ENCODE peak calls at places on chromosomes 2 and 18, in nine cellular contexts. One of them, this sample, is unnamed.

GRCh38 chr18:34787931-34788532 is 77.9 kb downstream of the DTNA start:
- DNase-seq in central memory CD4-positive, alpha-beta T cell: peak; percentile 5
- DNase-seq in fibroblast of the aortic adventitia: peak; percentile 82
- DNase-seq in hepatocyte: peak; percentile 80
- DNase-seq in KBM-7: peak; percentile 57
- DNase-seq in endothelial cell: peak; percentile 44
- DNase-seq in stimulated activated CD4-positive, alpha-beta T cell treated with anti-CD3 and anti-CD28 coated beads, Interleukin-1b, Interleukin-23, amount 100 ng/mL, for 4 hours: no peak
- DNase-seq in nucleus accumbens: peak; percentile 37
- DNase-seq in activated CD8-positive, alpha-beta memory T cell treated with anti-CD3 and anti-CD28 coated beads for 1 hour: no peak
- DNase-seq in this sample: peak; percentile 42

GRCh38 chr2:106789185-106789584 is 96.8 kb downstream of the ST6GAL2 start:
- DNase-seq in KBM-7: peak; percentile 35
- DNase-seq in activated CD8-positive, alpha-beta memory T cell treated with anti-CD3 and anti-CD28 coated beads for 1 hour: no peak
- DNase-seq in endothelial cell: no peak
- DNase-seq in hepatocyte: no peak
- DNase-seq in central memory CD4-positive, alpha-beta T cell: no peak
- DNase-seq in stimulated activated CD4-positive, alpha-beta T cell treated with anti-CD3 and anti-CD28 coated beads, Interleukin-1b, Interleukin-23, amount 100 ng/mL, for 4 hours: no peak
- DNase-seq in nucleus accumbens: no peak
- DNase-seq in fibroblast of the aortic adventitia: no peak
- DNase-seq in this sample: no peak

GRCh38 chr2:236209535-236209934 is 41.3 kb upstream of the GBX2 start:
- DNase-seq in fibroblast of the aortic adventitia: no peak
- DNase-seq in stimulated activated CD4-positive, alpha-beta T cell treated with anti-CD3 and anti-CD28 coated beads, Interleukin-1b, Interleukin-23, amount 100 ng/mL, for 4 hours: no peak
- DNase-seq in KBM-7: no peak
- DNase-seq in nucleus accumbens: no peak
- DNase-seq in endothelial cell: no peak
- DNase-seq in hepatocyte: no peak
- DNase-seq in activated CD8-positive, alpha-beta memory T cell treated with anti-CD3 and anti-CD28 coated beads for 1 hour: no peak
- DNase-seq in central memory CD4-positive, alpha-beta T cell: no peak
- DNase-seq in this sample: no peak

GRCh38 chr2:3728104-3729054 is 25.0 kb downstream of the DCDC2C start:
- DNase-seq in stimulated activated CD4-positive, alpha-beta T cell treated with anti-CD3 and anti-CD28 coated beads, Interleukin-1b, Interleukin-23, amount 100 ng/mL, for 4 hours: no peak
- DNase-seq in nucleus accumbens: no peak
- DNase-seq in KBM-7: peak; percentile 91
- DNase-seq in fibroblast of the aortic adventitia: peak; percentile 55
- DNase-seq in endothelial cell: peak; percentile 47
- DNase-seq in central memory CD4-positive, alpha-beta T cell: no peak
- DNase-seq in activated CD8-positive, alpha-beta memory T cell treated with anti-CD3 and anti-CD28 coated beads for 1 hour: no peak
- DNase-seq in hepatocyte: peak; percentile 72
- DNase-seq in this sample: peak; percentile 53

GRCh38 chr2:163565192-163565591 is 170.6 kb downstream of the FIGN start:
- DNase-seq in hepatocyte: no peak
- DNase-seq in activated CD8-positive, alpha-beta memory T cell treated with anti-CD3 and anti-CD28 coated beads for 1 hour: no peak
- DNase-seq in endothelial cell: no peak
- DNase-seq in nucleus accumbens: no peak
- DNase-seq in fibroblast of the aortic adventitia: no peak
- DNase-seq in KBM-7: no peak
- DNase-seq in central memory CD4-positive, alpha-beta T cell: no peak
- DNase-seq in stimulated activated CD4-positive, alpha-beta T cell treated with anti-CD3 and anti-CD28 coated beads, Interleukin-1b, Interleukin-23, amount 100 ng/mL, for 4 hours: no peak
- DNase-seq in this sample: no peak

GRCh38 chr2:63692002-63692606 is 103.3 kb downstream of the MDH1 start:
- DNase-seq in activated CD8-positive, alpha-beta memory T cell treated with anti-CD3 and anti-CD28 coated beads for 1 hour: no peak
- DNase-seq in fibroblast of the aortic adventitia: peak; percentile 81
- DNase-seq in nucleus accumbens: peak; percentile 1
- DNase-seq in stimulated activated CD4-positive, alpha-beta T cell treated with anti-CD3 and anti-CD28 coated beads, Interleukin-1b, Interleukin-23, amount 100 ng/mL, for 4 hours: no peak
- DNase-seq in KBM-7: peak; percentile 78
- DNase-seq in endothelial cell: peak; percentile 18
- DNase-seq in hepatocyte: peak; percentile 55
- DNase-seq in central memory CD4-positive, alpha-beta T cell: peak; percentile 29
- DNase-seq in this sample: peak; percentile 31

GRCh38 chr2:95271381-95271971 is 2.8 kb upstream of the PROM2 start:
- DNase-seq in KBM-7: no peak
- DNase-seq in activated CD8-positive, alpha-beta memory T cell treated with anti-CD3 and anti-CD28 coated beads for 1 hour: no peak
- DNase-seq in stimulated activated CD4-positive, alpha-beta T cell treated with anti-CD3 and anti-CD28 coated beads, Interleukin-1b, Interleukin-23, amount 100 ng/mL, for 4 hours: no peak
- DNase-seq in central memory CD4-positive, alpha-beta T cell: no peak
- DNase-seq in hepatocyte: no peak
- DNase-seq in nucleus accumbens: no peak
- DNase-seq in fibroblast of the aortic adventitia: no peak
- DNase-seq in endothelial cell: no peak
- DNase-seq in this sample: no peak

GRCh38 chr2:158575051-158575635 is 118.4 kb downstream of the PKP4 start:
- DNase-seq in activated CD8-positive, alpha-beta memory T cell treated with anti-CD3 and anti-CD28 coated beads for 1 hour: no peak
- DNase-seq in hepatocyte: no peak
- DNase-seq in central memory CD4-positive, alpha-beta T cell: no peak
- DNase-seq in endothelial cell: no peak
- DNase-seq in nucleus accumbens: no peak
- DNase-seq in stimulated activated CD4-positive, alpha-beta T cell treated with anti-CD3 and anti-CD28 coated beads, Interleukin-1b, Interleukin-23, amount 100 ng/mL, for 4 hours: no peak
- DNase-seq in fibroblast of the aortic adventitia: peak; percentile 15
- DNase-seq in KBM-7: no peak
- DNase-seq in this sample: no peak

GRCh38 chr2:164810843-164811242 is 30.8 kb downstream of the COBLL1 start:
- DNase-seq in nucleus accumbens: no peak
- DNase-seq in KBM-7: no peak
- DNase-seq in stimulated activated CD4-positive, alpha-beta T cell treated with anti-CD3 and anti-CD28 coated beads, Interleukin-1b, Interleukin-23, amount 100 ng/mL, for 4 hours: no peak
- DNase-seq in hepatocyte: no peak
- DNase-seq in endothelial cell: no peak
- DNase-seq in fibroblast of the aortic adventitia: peak; percentile 59
- DNase-seq in central memory CD4-positive, alpha-beta T cell: no peak
- DNase-seq in activated CD8-positive, alpha-beta memory T cell treated with anti-CD3 and anti-CD28 coated beads for 1 hour: no peak
- DNase-seq in this sample: no peak

GRCh38 chr2:135947483-135947882 is 37.9 kb downstream of the DARS1 start:
- DNase-seq in nucleus accumbens: no peak
- DNase-seq in hepatocyte: no peak
- DNase-seq in fibroblast of the aortic adventitia: no peak
- DNase-seq in KBM-7: no peak
- DNase-seq in endothelial cell: no peak
- DNase-seq in stimulated activated CD4-positive, alpha-beta T cell treated with anti-CD3 and anti-CD28 coated beads, Interleukin-1b, Interleukin-23, amount 100 ng/mL, for 4 hours: no peak
- DNase-seq in activated CD8-positive, alpha-beta memory T cell treated with anti-CD3 and anti-CD28 coated beads for 1 hour: no peak
- DNase-seq in central memory CD4-positive, alpha-beta T cell: no peak
- DNase-seq in this sample: no peak

GRCh38 chr18:76923485-76924085 is 101.2 kb downstream of the ZNF236 start:
- DNase-seq in stimulated activated CD4-positive, alpha-beta T cell treated with anti-CD3 and anti-CD28 coated beads, Interleukin-1b, Interleukin-23, amount 100 ng/mL, for 4 hours: no peak
- DNase-seq in central memory CD4-positive, alpha-beta T cell: no peak
- DNase-seq in KBM-7: peak; percentile 30
- DNase-seq in endothelial cell: peak; percentile 58
- DNase-seq in nucleus accumbens: no peak
- DNase-seq in fibroblast of the aortic adventitia: peak; percentile 12
- DNase-seq in hepatocyte: peak; percentile 21
- DNase-seq in activated CD8-positive, alpha-beta memory T cell treated with anti-CD3 and anti-CD28 coated beads for 1 hour: no peak
- DNase-seq in this sample: no peak

GRCh38 chr2:140639628-140640027 is 1491.2 kb downstream of the LRP1B start:
- DNase-seq in fibroblast of the aortic adventitia: no peak
- DNase-seq in nucleus accumbens: no peak
- DNase-seq in hepatocyte: no peak
- DNase-seq in stimulated activated CD4-positive, alpha-beta T cell treated with anti-CD3 and anti-CD28 coated beads, Interleukin-1b, Interleukin-23, amount 100 ng/mL, for 4 hours: no peak
- DNase-seq in KBM-7: peak; percentile 10
- DNase-seq in endothelial cell: no peak
- DNase-seq in central memory CD4-positive, alpha-beta T cell: no peak
- DNase-seq in activated CD8-positive, alpha-beta memory T cell treated with anti-CD3 and anti-CD28 coated beads for 1 hour: no peak
- DNase-seq in this sample: peak; percentile 10

GRCh38 chr2:132815522-132815921 is 145.5 kb upstream of the LYPD1 start:
- DNase-seq in central memory CD4-positive, alpha-beta T cell: no peak
- DNase-seq in stimulated activated CD4-positive, alpha-beta T cell treated with anti-CD3 and anti-CD28 coated beads, Interleukin-1b, Interleukin-23, amount 100 ng/mL, for 4 hours: no peak
- DNase-seq in hepatocyte: no peak
- DNase-seq in nucleus accumbens: no peak
- DNase-seq in fibroblast of the aortic adventitia: peak; percentile 97
- DNase-seq in activated CD8-positive, alpha-beta memory T cell treated with anti-CD3 and anti-CD28 coated beads for 1 hour: no peak
- DNase-seq in KBM-7: no peak
- DNase-seq in endothelial cell: no peak
- DNase-seq in this sample: no peak

GRCh38 chr18:80147418-80148315 is 38.6 kb downstream of the ADNP2 start:
- DNase-seq in hepatocyte: no peak
- DNase-seq in central memory CD4-positive, alpha-beta T cell: peak; percentile 60
- DNase-seq in nucleus accumbens: peak; percentile 86
- DNase-seq in stimulated activated CD4-positive, alpha-beta T cell treated with anti-CD3 and anti-CD28 coated beads, Interleukin-1b, Interleukin-23, amount 100 ng/mL, for 4 hours: peak; percentile 59
- DNase-seq in endothelial cell: peak; percentile 73
- DNase-seq in KBM-7: no peak
- DNase-seq in fibroblast of the aortic adventitia: peak; percentile 75
- DNase-seq in activated CD8-positive, alpha-beta memory T cell treated with anti-CD3 and anti-CD28 coated beads for 1 hour: peak; percentile 44
- DNase-seq in this sample: peak; percentile 83

GRCh38 chr2:182818541-182819308 is 47.7 kb downstream of the FRZB start:
- DNase-seq in activated CD8-positive, alpha-beta memory T cell treated with anti-CD3 and anti-CD28 coated beads for 1 hour: no peak
- DNase-seq in nucleus accumbens: no peak
- DNase-seq in fibroblast of the aortic adventitia: no peak
- DNase-seq in endothelial cell: no peak
- DNase-seq in central memory CD4-positive, alpha-beta T cell: no peak
- DNase-seq in stimulated activated CD4-positive, alpha-beta T cell treated with anti-CD3 and anti-CD28 coated beads, Interleukin-1b, Interleukin-23, amount 100 ng/mL, for 4 hours: no peak
- DNase-seq in KBM-7: no peak
- DNase-seq in hepatocyte: no peak
- DNase-seq in this sample: no peak

GRCh38 chr2:96802281-96802595 is 13.8 kb upstream of the CNNM3 start:
- DNase-seq in fibroblast of the aortic adventitia: no peak
- DNase-seq in activated CD8-positive, alpha-beta memory T cell treated with anti-CD3 and anti-CD28 coated beads for 1 hour: no peak
- DNase-seq in hepatocyte: no peak
- DNase-seq in stimulated activated CD4-positive, alpha-beta T cell treated with anti-CD3 and anti-CD28 coated beads, Interleukin-1b, Interleukin-23, amount 100 ng/mL, for 4 hours: peak; percentile 39
- DNase-seq in endothelial cell: no peak
- DNase-seq in nucleus accumbens: no peak
- DNase-seq in KBM-7: no peak
- DNase-seq in central memory CD4-positive, alpha-beta T cell: peak; percentile 10
- DNase-seq in this sample: peak; percentile 84

GRCh38 chr2:223737207-223737606 is 100.2 kb downstream of the AP1S3 start:
- DNase-seq in KBM-7: no peak
- DNase-seq in hepatocyte: no peak
- DNase-seq in fibroblast of the aortic adventitia: no peak
- DNase-seq in stimulated activated CD4-positive, alpha-beta T cell treated with anti-CD3 and anti-CD28 coated beads, Interleukin-1b, Interleukin-23, amount 100 ng/mL, for 4 hours: no peak
- DNase-seq in nucleus accumbens: no peak
- DNase-seq in endothelial cell: no peak
- DNase-seq in central memory CD4-positive, alpha-beta T cell: no peak
- DNase-seq in activated CD8-positive, alpha-beta memory T cell treated with anti-CD3 and anti-CD28 coated beads for 1 hour: no peak
- DNase-seq in this sample: no peak

GRCh38 chr2:179927041-179927440 is 65.6 kb upstream of the ZNF385B start:
- DNase-seq in activated CD8-positive, alpha-beta memory T cell treated with anti-CD3 and anti-CD28 coated beads for 1 hour: no peak
- DNase-seq in central memory CD4-positive, alpha-beta T cell: no peak
- DNase-seq in KBM-7: no peak
- DNase-seq in stimulated activated CD4-positive, alpha-beta T cell treated with anti-CD3 and anti-CD28 coated beads, Interleukin-1b, Interleukin-23, amount 100 ng/mL, for 4 hours: no peak
- DNase-seq in endothelial cell: no peak
- DNase-seq in fibroblast of the aortic adventitia: no peak
- DNase-seq in hepatocyte: no peak
- DNase-seq in nucleus accumbens: no peak
- DNase-seq in this sample: no peak

GRCh38 chr2:275457-275856 is 10.7 kb downstream of the ACP1 start:
- DNase-seq in KBM-7: peak; percentile 35
- DNase-seq in activated CD8-positive, alpha-beta memory T cell treated with anti-CD3 and anti-CD28 coated beads for 1 hour: no peak
- DNase-seq in nucleus accumbens: peak; percentile 4
- DNase-seq in central memory CD4-positive, alpha-beta T cell: no peak
- DNase-seq in fibroblast of the aortic adventitia: no peak
- DNase-seq in endothelial cell: no peak
- DNase-seq in hepatocyte: no peak
- DNase-seq in stimulated activated CD4-positive, alpha-beta T cell treated with anti-CD3 and anti-CD28 coated beads, Interleukin-1b, Interleukin-23, amount 100 ng/mL, for 4 hours: no peak
- DNase-seq in this sample: peak; percentile 51

GRCh38 chr2:186477782-186478181 is 8.3 kb upstream of the ZC3H15 start:
- DNase-seq in nucleus accumbens: no peak
- DNase-seq in KBM-7: no peak
- DNase-seq in fibroblast of the aortic adventitia: no peak
- DNase-seq in hepatocyte: no peak
- DNase-seq in activated CD8-positive, alpha-beta memory T cell treated with anti-CD3 and anti-CD28 coated beads for 1 hour: no peak
- DNase-seq in stimulated activated CD4-positive, alpha-beta T cell treated with anti-CD3 and anti-CD28 coated beads, Interleukin-1b, Interleukin-23, amount 100 ng/mL, for 4 hours: no peak
- DNase-seq in endothelial cell: no peak
- DNase-seq in central memory CD4-positive, alpha-beta T cell: no peak
- DNase-seq in this sample: no peak

GRCh38 chr2:44171018-44171417 is 2.3 kb downstream of the PPM1B start:
- DNase-seq in nucleus accumbens: no peak
- DNase-seq in endothelial cell: no peak
- DNase-seq in central memory CD4-positive, alpha-beta T cell: no peak
- DNase-seq in fibroblast of the aortic adventitia: peak; percentile 51
- DNase-seq in hepatocyte: peak; percentile 8
- DNase-seq in activated CD8-positive, alpha-beta memory T cell treated with anti-CD3 and anti-CD28 coated beads for 1 hour: no peak
- DNase-seq in stimulated activated CD4-positive, alpha-beta T cell treated with anti-CD3 and anti-CD28 coated beads, Interleukin-1b, Interleukin-23, amount 100 ng/mL, for 4 hours: no peak
- DNase-seq in KBM-7: no peak
- DNase-seq in this sample: no peak

GRCh38 chr2:25380586-25381360 is 39.0 kb upstream of the DNMT3A start:
- DNase-seq in endothelial cell: no peak
- DNase-seq in KBM-7: no peak
- DNase-seq in stimulated activated CD4-positive, alpha-beta T cell treated with anti-CD3 and anti-CD28 coated beads, Interleukin-1b, Interleukin-23, amount 100 ng/mL, for 4 hours: no peak
- DNase-seq in fibroblast of the aortic adventitia: peak; percentile 27
- DNase-seq in nucleus accumbens: no peak
- DNase-seq in central memory CD4-positive, alpha-beta T cell: no peak
- DNase-seq in activated CD8-positive, alpha-beta memory T cell treated with anti-CD3 and anti-CD28 coated beads for 1 hour: no peak
- DNase-seq in hepatocyte: no peak
- DNase-seq in this sample: no peak

GRCh38 chr2:55896633-55897032 is 26.9 kb downstream of the EFEMP1 start:
- DNase-seq in stimulated activated CD4-positive, alpha-beta T cell treated with anti-CD3 and anti-CD28 coated beads, Interleukin-1b, Interleukin-23, amount 100 ng/mL, for 4 hours: no peak
- DNase-seq in activated CD8-positive, alpha-beta memory T cell treated with anti-CD3 and anti-CD28 coated beads for 1 hour: no peak
- DNase-seq in hepatocyte: no peak
- DNase-seq in fibroblast of the aortic adventitia: no peak
- DNase-seq in central memory CD4-positive, alpha-beta T cell: no peak
- DNase-seq in nucleus accumbens: no peak
- DNase-seq in endothelial cell: no peak
- DNase-seq in KBM-7: no peak
- DNase-seq in this sample: no peak

GRCh38 chr2:60567092-60567491 is 13.6 kb upstream of the BCL11A start:
- DNase-seq in nucleus accumbens: no peak
- DNase-seq in activated CD8-positive, alpha-beta memory T cell treated with anti-CD3 and anti-CD28 coated beads for 1 hour: no peak
- DNase-seq in KBM-7: no peak
- DNase-seq in endothelial cell: no peak
- DNase-seq in hepatocyte: no peak
- DNase-seq in stimulated activated CD4-positive, alpha-beta T cell treated with anti-CD3 and anti-CD28 coated beads, Interleukin-1b, Interleukin-23, amount 100 ng/mL, for 4 hours: no peak
- DNase-seq in central memory CD4-positive, alpha-beta T cell: no peak
- DNase-seq in fibroblast of the aortic adventitia: no peak
- DNase-seq in this sample: no peak

GRCh38 chr18:43067570-43067969 is 47.9 kb downstream of the RIT2 start:
- DNase-seq in central memory CD4-positive, alpha-beta T cell: no peak
- DNase-seq in endothelial cell: no peak
- DNase-seq in KBM-7: no peak
- DNase-seq in fibroblast of the aortic adventitia: no peak
- DNase-seq in activated CD8-positive, alpha-beta memory T cell treated with anti-CD3 and anti-CD28 coated beads for 1 hour: no peak
- DNase-seq in nucleus accumbens: no peak
- DNase-seq in stimulated activated CD4-positive, alpha-beta T cell treated with anti-CD3 and anti-CD28 coated beads, Interleukin-1b, Interleukin-23, amount 100 ng/mL, for 4 hours: no peak
- DNase-seq in hepatocyte: no peak
- DNase-seq in this sample: no peak

GRCh38 chr2:31256611-31257382 is 22.8 kb downstream of the EHD3 start:
- DNase-seq in fibroblast of the aortic adventitia: no peak
- DNase-seq in endothelial cell: no peak
- DNase-seq in stimulated activated CD4-positive, alpha-beta T cell treated with anti-CD3 and anti-CD28 coated beads, Interleukin-1b, Interleukin-23, amount 100 ng/mL, for 4 hours: no peak
- DNase-seq in KBM-7: no peak
- DNase-seq in activated CD8-positive, alpha-beta memory T cell treated with anti-CD3 and anti-CD28 coated beads for 1 hour: no peak
- DNase-seq in nucleus accumbens: no peak
- DNase-seq in hepatocyte: peak; percentile 49
- DNase-seq in central memory CD4-positive, alpha-beta T cell: no peak
- DNase-seq in this sample: no peak

This sample was measured in GM20000.